ENCODE peak calls at places on chromosomes 6 and 20, in seven cellular contexts. Q is K562, I is spleen, Y is prostate gland, M is HepG2, T is transverse colon, V is breast epithelium. X is an unnamed sample.

GRCh38 chr20:2799271-2799670 is 1.2 kb downstream of the CPXM1 start:
- DNase-seq in I (no peak), M (no peak), Q (no peak), V (no peak), T (no peak), Y (no peak), X (no peak)

GRCh38 chr6:22366214-22366613 is 69.4 kb upstream of the PRL start:
- DNase-seq in M (no peak), V (no peak), Y (no peak), I (no peak), T (no peak), Q (no peak), X (no peak)

GRCh38 chr6:154591220-154591619 is 80.7 kb upstream of the CNKSR3 start:
- DNase-seq in T (no peak), Q (no peak), M (no peak), I (no peak), Y (no peak), V (no peak), X (no peak)

GRCh38 chr6:143742070-143742954 is 64.5 kb downstream of the PHACTR2 start:
- DNase-seq in Y (no peak), T (no peak), M (no peak), V (no peak), Q (no peak), I (no peak), X (no peak)

GRCh38 chr20:8287328-8287727 is 155.3 kb downstream of the PLCB1 start:
- DNase-seq in Q (no peak), I (no peak), M (no peak), V (no peak), Y (no peak), T (no peak), X (no peak)

GRCh38 chr6:15781333-15781732 is 118.5 kb upstream of the DTNBP1 start:
- DNase-seq in M (no peak), T (no peak), V (no peak), I (no peak), Q (no peak), Y (no peak), X (no peak)

GRCh38 chr6:82013561-82014275 is 233.8 kb downstream of the IBTK start:
- DNase-seq in I (no peak), T (no peak), Y (no peak), Q (no peak), M (peak; percentile 34), V (no peak), X (no peak)

GRCh38 chr6:123022980-123023379 is 26.9 kb downstream of the CLVS2 start:
- DNase-seq in T (no peak), Y (no peak), I (no peak), V (no peak), Q (no peak), M (no peak), X (no peak)

GRCh38 chr20:33866398-33867079 is 55.4 kb downstream of the CHMP4B start:
- DNase-seq in V (no peak), T (no peak), Q (no peak), Y (no peak), I (no peak), M (no peak), X (no peak)

GRCh38 chr20:12823742-12824141 is 185.0 kb upstream of the SPTLC3 start:
- DNase-seq in V (no peak), T (no peak), Y (no peak), M (no peak), Q (no peak), I (no peak), X (no peak)

GRCh38 chr20:14717124-14718004 is 380.0 kb upstream of the FLRT3 start:
- DNase-seq in I (no peak), M (peak; percentile 9), Q (no peak), T (no peak), Y (no peak), V (no peak), X (no peak)

GRCh38 chr20:20549267-20549612 is 163.2 kb downstream of the RALGAPA2 start:
- DNase-seq in V (no peak), Y (no peak), I (no peak), T (no peak), M (no peak), Q (no peak), X (no peak)

GRCh38 chr20:41223112-41223511 is 85.8 kb downstream of the PLCG1 start:
- DNase-seq in T (no peak), M (no peak), Q (no peak), I (no peak), Y (no peak), V (no peak), X (no peak)

GRCh38 chr20:51914758-51915157 is 112.4 kb upstream of the SALL4 start:
- DNase-seq in Y (no peak), M (no peak), V (no peak), I (peak; percentile 81), Q (no peak), T (no peak), X (no peak)

GRCh38 chr6:11972806-11973205 is 39.3 kb upstream of the HIVEP1 start:
- DNase-seq in T (no peak), M (no peak), V (no peak), I (no peak), Y (no peak), Q (no peak), X (no peak)

GRCh38 chr6:145245119-145245518 is 490.2 kb downstream of the EPM2A start:
- DNase-seq in M (no peak), Y (no peak), V (no peak), I (no peak), Q (no peak), T (no peak), X (no peak)

GRCh38 chr6:69917834-69918233 is 51.5 kb downstream of the COL19A1 start:
- DNase-seq in T (no peak), Y (no peak), V (no peak), M (no peak), I (no peak), Q (no peak), X (no peak)

GRCh38 chr6:53833147-53833546 is 38.3 kb downstream of the LRRC1 start:
- DNase-seq in Q (no peak), M (no peak), I (no peak), V (no peak), T (no peak), Y (no peak), X (no peak)

GRCh38 chr6:99287523-99287922 is 62.0 kb downstream of the FAXC start:
- DNase-seq in V (no peak), Y (no peak), Q (no peak), I (no peak), T (no peak), M (no peak), X (no peak)

GRCh38 chr6:4930025-4930692 is 73.7 kb downstream of the RPP40 start:
- DNase-seq in Y (no peak), V (no peak), Q (peak; percentile 36), M (no peak), I (no peak), T (no peak), X (no peak)

GRCh38 chr6:7261030-7261841 is 51.8 kb downstream of the SSR1 start:
- DNase-seq in M (peak; percentile 96), I (peak; percentile 94), Q (peak; percentile 81), V (peak; percentile 86), T (peak; percentile 86), Y (peak; percentile 88), X (peak; percentile 94)

GRCh38 chr20:43926691-43927090 is 12.0 kb downstream of the TOX2 start:
- DNase-seq in M (no peak), T (no peak), I (no peak), Y (no peak), V (no peak), Q (no peak), X (no peak)

GRCh38 chr6:26659042-26659359 is 545 bp downstream of the ZNF322 start:
- DNase-seq in I (no peak), Q (no peak), V (no peak), T (no peak), Y (no peak), M (no peak), X (no peak)

GRCh38 chr6:108914235-108915022 is 66.2 kb downstream of the ARMC2 start:
- DNase-seq in Q (peak; percentile 72), Y (no peak), I (no peak), M (peak; percentile 52), V (no peak), T (no peak), X (no peak)

GRCh38 chr6:106356382-106356781 is 4.1 kb upstream of the CRYBG1 start:
- DNase-seq in Y (no peak), T (no peak), V (no peak), M (no peak), I (no peak), Q (no peak), X (no peak)

GRCh38 chr6:135002974-135003703 is 51.5 kb downstream of the HBS1L start:
- DNase-seq in V (no peak), M (no peak), Y (no peak), Q (peak; percentile 57), T (no peak), I (no peak), X (no peak)

GRCh38 chr6:151032034-151032433 is 166.5 kb downstream of the MTHFD1L start:
- DNase-seq in Q (no peak), I (peak; percentile 22), M (no peak), T (no peak), Y (no peak), V (no peak), X (no peak)

GRCh38 chr6:71579902-71580301 is 291.3 kb downstream of the OGFRL1 start:
- DNase-seq in M (no peak), I (no peak), V (no peak), Q (no peak), T (no peak), Y (no peak), X (no peak)

GRCh38 chr6:40950986-40951730 is 87.9 kb downstream of the UNC5CL start:
- DNase-seq in M (no peak), Q (no peak), I (no peak), T (no peak), Y (no peak), V (no peak), X (no peak)

GRCh38 chr6:31497595-31498476 is at the start of gene MICB:
- DNase-seq in Y (peak; percentile 78), I (peak; percentile 94), T (peak; percentile 85), V (peak; percentile 77), M (peak; percentile 82), Q (peak; percentile 97), X (peak; percentile 97)
- TF ChIP-seq POLR2A in Y (peak; percentile 67), I (no peak), T (peak; percentile 55), V (no peak), M (peak; percentile 59), Q (peak; percentile 79), X (no peak)

GRCh38 chr20:37315293-37316110 is 26.0 kb downstream of the MANBAL start:
- DNase-seq in M (no peak), T (peak; percentile 57), V (no peak), I (no peak), Y (no peak), Q (peak; percentile 20), X (no peak)
- TF ChIP-seq POLR2AphosphoS5 in M (no peak), T (peak; percentile 62), V (no peak), I (peak; percentile 23), Y (peak; percentile 39), Q (no peak), X (peak; percentile 72)

GRCh38 chr6:136647363-136647763 is 97.1 kb upstream of the MAP7 start:
- DNase-seq in T (no peak), M (no peak), Y (no peak), I (no peak), V (no peak), Q (peak; percentile 65), X (no peak)
- TF ChIP-seq POLR2A in T (no peak), M (no peak), Y (no peak), I (no peak), V (no peak), Q (no peak), X (no peak)

DNA sequence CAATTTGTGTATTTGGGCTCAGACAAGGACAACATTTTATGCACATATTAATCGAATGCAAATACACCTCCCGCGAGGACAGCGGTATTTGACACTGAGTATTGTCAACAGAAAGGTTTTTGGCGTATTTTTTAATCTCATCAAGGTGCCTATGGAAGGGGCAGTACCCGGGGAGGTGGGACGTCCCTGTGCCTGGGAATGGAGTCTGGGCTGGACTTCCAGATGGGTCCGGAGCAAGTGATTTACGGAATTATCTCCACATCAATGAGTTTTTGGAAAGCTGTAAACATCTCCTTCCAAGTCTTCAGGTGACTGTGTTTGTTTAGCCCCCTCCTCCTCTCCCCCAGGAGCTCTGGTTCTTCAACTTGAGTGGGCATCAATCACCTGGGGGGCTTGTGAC is 39.8 kb downstream of the PRR18 start:
- DNase-seq in I (no peak), V (no peak), Y (no peak), T (no peak), M (no peak), Q (no peak), X (peak; percentile 79)
- TF ChIP-seq POLR2AphosphoS5 in I (no peak), V (no peak), Y (no peak), T (no peak), M (no peak), Q (no peak), X (no peak)

X was measured in esophagus muscularis mucosa.